ENCODE peak calls at places on chromosomes 11 and 22, in six cellular contexts. One of them, this sample, is unnamed.

GRCh38 chr22:20380486-20380885 is 13.5 kb upstream of the ZNF74 start:
- ATAC-seq in esophagus mucosa: no peak
- ATAC-seq in GM23338: peak
- ATAC-seq in IMR-90: no peak
- ATAC-seq in Right ventricle myocardium superior: no peak
- ATAC-seq in activated T-cell treated with anti-CD3 and anti-CD28 coated beads, Interleukin-2, amount 50 U/mL, for 72 hours: no peak
- ATAC-seq in this sample: no peak

GRCh38 chr22:48727454-48728058 is 1100.1 kb downstream of the BRD1 start:
- ATAC-seq in esophagus mucosa: no peak
- ATAC-seq in GM23338: no peak
- ATAC-seq in IMR-90: no peak
- ATAC-seq in Right ventricle myocardium superior: no peak
- ATAC-seq in activated T-cell treated with anti-CD3 and anti-CD28 coated beads, Interleukin-2, amount 50 U/mL, for 72 hours: no peak
- ATAC-seq in this sample: no peak

GRCh38 chr11:1742371-1742770 is 8.0 kb downstream of the IFITM10 start:
- ATAC-seq in esophagus mucosa: peak
- ATAC-seq in GM23338: no peak
- ATAC-seq in IMR-90: no peak
- ATAC-seq in Right ventricle myocardium superior: no peak
- ATAC-seq in activated T-cell treated with anti-CD3 and anti-CD28 coated beads, Interleukin-2, amount 50 U/mL, for 72 hours: peak
- ATAC-seq in this sample: no peak

GRCh38 chr11:121533556-121534050 is 80.8 kb upstream of the SORL1-AS1 start:
- ATAC-seq in esophagus mucosa: no peak
- ATAC-seq in GM23338: no peak
- ATAC-seq in IMR-90: no peak
- ATAC-seq in Right ventricle myocardium superior: no peak
- ATAC-seq in activated T-cell treated with anti-CD3 and anti-CD28 coated beads, Interleukin-2, amount 50 U/mL, for 72 hours: no peak
- ATAC-seq in this sample: no peak

GRCh38 chr11:36713715-36714114 is 115.7 kb upstream of the RAG2 start:
- ATAC-seq in esophagus mucosa: no peak
- ATAC-seq in GM23338: no peak
- ATAC-seq in IMR-90: no peak
- ATAC-seq in Right ventricle myocardium superior: peak
- ATAC-seq in activated T-cell treated with anti-CD3 and anti-CD28 coated beads, Interleukin-2, amount 50 U/mL, for 72 hours: no peak
- ATAC-seq in this sample: no peak

GRCh38 chr11:126029805-126030204 is 32.9 kb downstream of the CDON start:
- ATAC-seq in esophagus mucosa: no peak
- ATAC-seq in GM23338: no peak
- ATAC-seq in IMR-90: no peak
- ATAC-seq in Right ventricle myocardium superior: peak
- ATAC-seq in activated T-cell treated with anti-CD3 and anti-CD28 coated beads, Interleukin-2, amount 50 U/mL, for 72 hours: no peak
- ATAC-seq in this sample: no peak

GRCh38 chr11:74182635-74183034 is 11.5 kb downstream of the PPME1 start:
- ATAC-seq in esophagus mucosa: no peak
- ATAC-seq in GM23338: no peak
- ATAC-seq in IMR-90: no peak
- ATAC-seq in Right ventricle myocardium superior: no peak
- ATAC-seq in activated T-cell treated with anti-CD3 and anti-CD28 coated beads, Interleukin-2, amount 50 U/mL, for 72 hours: no peak
- ATAC-seq in this sample: no peak

GRCh38 chr11:112226062-112226921 is at the start of gene PTS:
- ATAC-seq in esophagus mucosa: peak
- ATAC-seq in GM23338: peak
- ATAC-seq in IMR-90: peak
- ATAC-seq in Right ventricle myocardium superior: peak
- ATAC-seq in activated T-cell treated with anti-CD3 and anti-CD28 coated beads, Interleukin-2, amount 50 U/mL, for 72 hours: peak
- ATAC-seq in this sample: peak

GRCh38 chr11:70523384-70524095 is 125.2 kb downstream of the CTTN start:
- ATAC-seq in esophagus mucosa: no peak
- ATAC-seq in GM23338: peak
- ATAC-seq in IMR-90: no peak
- ATAC-seq in Right ventricle myocardium superior: no peak
- ATAC-seq in activated T-cell treated with anti-CD3 and anti-CD28 coated beads, Interleukin-2, amount 50 U/mL, for 72 hours: no peak
- ATAC-seq in this sample: no peak

GRCh38 chr11:94544582-94544831 is 786 bp downstream of the FUT4 start:
- ATAC-seq in esophagus mucosa: peak
- ATAC-seq in GM23338: peak
- ATAC-seq in IMR-90: no peak
- ATAC-seq in Right ventricle myocardium superior: no peak
- ATAC-seq in activated T-cell treated with anti-CD3 and anti-CD28 coated beads, Interleukin-2, amount 50 U/mL, for 72 hours: peak
- ATAC-seq in this sample: no peak

GRCh38 chr11:128508785-128509518 is 78.4 kb downstream of the ETS1 start:
- ATAC-seq in esophagus mucosa: no peak
- ATAC-seq in GM23338: no peak
- ATAC-seq in IMR-90: peak
- ATAC-seq in Right ventricle myocardium superior: no peak
- ATAC-seq in activated T-cell treated with anti-CD3 and anti-CD28 coated beads, Interleukin-2, amount 50 U/mL, for 72 hours: no peak
- ATAC-seq in this sample: no peak

GRCh38 chr11:113023228-113023627 is 62.0 kb downstream of the NCAM1 start:
- ATAC-seq in esophagus mucosa: no peak
- ATAC-seq in GM23338: no peak
- ATAC-seq in IMR-90: no peak
- ATAC-seq in Right ventricle myocardium superior: peak
- ATAC-seq in activated T-cell treated with anti-CD3 and anti-CD28 coated beads, Interleukin-2, amount 50 U/mL, for 72 hours: no peak
- ATAC-seq in this sample: no peak

GRCh38 chr11:62105611-62106245 is 18.1 kb upstream of the INCENP start:
- ATAC-seq in esophagus mucosa: no peak
- ATAC-seq in GM23338: no peak
- ATAC-seq in IMR-90: peak
- ATAC-seq in Right ventricle myocardium superior: no peak
- ATAC-seq in activated T-cell treated with anti-CD3 and anti-CD28 coated beads, Interleukin-2, amount 50 U/mL, for 72 hours: no peak
- ATAC-seq in this sample: no peak

GRCh38 chr11:65786008-65786785 is 666 bp upstream of the OVOL1 start:
- ATAC-seq in esophagus mucosa: peak
- ATAC-seq in GM23338: peak
- ATAC-seq in IMR-90: no peak
- ATAC-seq in Right ventricle myocardium superior: no peak
- ATAC-seq in activated T-cell treated with anti-CD3 and anti-CD28 coated beads, Interleukin-2, amount 50 U/mL, for 72 hours: peak
- ATAC-seq in this sample: no peak

GRCh38 chr11:129224538-129224937 is 32.4 kb upstream of the ARHGAP32 start:
- ATAC-seq in esophagus mucosa: no peak
- ATAC-seq in GM23338: no peak
- ATAC-seq in IMR-90: no peak
- ATAC-seq in Right ventricle myocardium superior: no peak
- ATAC-seq in activated T-cell treated with anti-CD3 and anti-CD28 coated beads, Interleukin-2, amount 50 U/mL, for 72 hours: no peak
- ATAC-seq in this sample: no peak

GRCh38 chr22:22703715-22704114 is 59.3 kb downstream of the GGTLC2 start:
- ATAC-seq in esophagus mucosa: no peak
- ATAC-seq in GM23338: no peak
- ATAC-seq in IMR-90: no peak
- ATAC-seq in Right ventricle myocardium superior: no peak
- ATAC-seq in activated T-cell treated with anti-CD3 and anti-CD28 coated beads, Interleukin-2, amount 50 U/mL, for 72 hours: no peak
- ATAC-seq in this sample: no peak

GRCh38 chr11:23723861-23724260 is 773.0 kb upstream of the LUZP2 start:
- ATAC-seq in esophagus mucosa: no peak
- ATAC-seq in GM23338: no peak
- ATAC-seq in IMR-90: no peak
- ATAC-seq in Right ventricle myocardium superior: no peak
- ATAC-seq in activated T-cell treated with anti-CD3 and anti-CD28 coated beads, Interleukin-2, amount 50 U/mL, for 72 hours: no peak
- ATAC-seq in this sample: no peak

GRCh38 chr11:74550991-74551753 is 41.2 kb upstream of the POLD3 start:
- ATAC-seq in esophagus mucosa: no peak
- ATAC-seq in GM23338: no peak
- ATAC-seq in IMR-90: no peak
- ATAC-seq in Right ventricle myocardium superior: peak
- ATAC-seq in activated T-cell treated with anti-CD3 and anti-CD28 coated beads, Interleukin-2, amount 50 U/mL, for 72 hours: no peak
- ATAC-seq in this sample: no peak

GRCh38 chr11:10414659-10415058 is 40.4 kb upstream of the AMPD3 start:
- ATAC-seq in esophagus mucosa: no peak
- ATAC-seq in GM23338: peak
- ATAC-seq in IMR-90: peak
- ATAC-seq in Right ventricle myocardium superior: peak
- ATAC-seq in activated T-cell treated with anti-CD3 and anti-CD28 coated beads, Interleukin-2, amount 50 U/mL, for 72 hours: no peak
- ATAC-seq in this sample: no peak

GRCh38 chr11:86594746-86595145 is 77.7 kb downstream of the ME3 start:
- ATAC-seq in esophagus mucosa: no peak
- ATAC-seq in GM23338: peak
- ATAC-seq in IMR-90: no peak
- ATAC-seq in Right ventricle myocardium superior: no peak
- ATAC-seq in activated T-cell treated with anti-CD3 and anti-CD28 coated beads, Interleukin-2, amount 50 U/mL, for 72 hours: no peak
- ATAC-seq in this sample: no peak

GRCh38 chr11:31325162-31325561 is 44.4 kb downstream of the DCDC1 start:
- ATAC-seq in esophagus mucosa: no peak
- ATAC-seq in GM23338: no peak
- ATAC-seq in IMR-90: peak
- ATAC-seq in Right ventricle myocardium superior: peak
- ATAC-seq in activated T-cell treated with anti-CD3 and anti-CD28 coated beads, Interleukin-2, amount 50 U/mL, for 72 hours: no peak
- ATAC-seq in this sample: no peak

GRCh38 chr22:46761017-46761416 is 1.4 kb upstream of the TBC1D22A start:
- ATAC-seq in esophagus mucosa: no peak
- ATAC-seq in GM23338: no peak
- ATAC-seq in IMR-90: no peak
- ATAC-seq in Right ventricle myocardium superior: no peak
- ATAC-seq in activated T-cell treated with anti-CD3 and anti-CD28 coated beads, Interleukin-2, amount 50 U/mL, for 72 hours: no peak
- ATAC-seq in this sample: no peak

GRCh38 chr22:23245045-23245798 is 64.9 kb downstream of the BCR start:
- ATAC-seq in esophagus mucosa: peak
- ATAC-seq in GM23338: no peak
- ATAC-seq in IMR-90: peak
- ATAC-seq in Right ventricle myocardium superior: no peak
- ATAC-seq in activated T-cell treated with anti-CD3 and anti-CD28 coated beads, Interleukin-2, amount 50 U/mL, for 72 hours: peak
- ATAC-seq in this sample: no peak

GRCh38 chr11:112581747-112582146 is 321.1 kb upstream of the PLET1 start:
- ATAC-seq in esophagus mucosa: no peak
- ATAC-seq in GM23338: no peak
- ATAC-seq in IMR-90: no peak
- ATAC-seq in Right ventricle myocardium superior: peak
- ATAC-seq in activated T-cell treated with anti-CD3 and anti-CD28 coated beads, Interleukin-2, amount 50 U/mL, for 72 hours: no peak
- ATAC-seq in this sample: no peak

GRCh38 chr22:30038219-30038618 is 42.0 kb upstream of the HORMAD2 start:
- ATAC-seq in esophagus mucosa: peak
- ATAC-seq in GM23338: no peak
- ATAC-seq in IMR-90: peak
- ATAC-seq in Right ventricle myocardium superior: peak
- ATAC-seq in activated T-cell treated with anti-CD3 and anti-CD28 coated beads, Interleukin-2, amount 50 U/mL, for 72 hours: no peak
- ATAC-seq in this sample: no peak

GRCh38 chr22:44031111-44031963 is 7.2 kb downstream of the PARVB start:
- ATAC-seq in esophagus mucosa: no peak
- ATAC-seq in GM23338: no peak
- ATAC-seq in IMR-90: no peak
- ATAC-seq in Right ventricle myocardium superior: no peak
- ATAC-seq in activated T-cell treated with anti-CD3 and anti-CD28 coated beads, Interleukin-2, amount 50 U/mL, for 72 hours: peak
- ATAC-seq in this sample: no peak

GRCh38 chr11:121648306-121648705 is 195.5 kb upstream of the SORL1-AS1 start:
- ATAC-seq in esophagus mucosa: no peak
- ATAC-seq in GM23338: peak
- ATAC-seq in IMR-90: no peak
- ATAC-seq in Right ventricle myocardium superior: no peak
- ATAC-seq in activated T-cell treated with anti-CD3 and anti-CD28 coated beads, Interleukin-2, amount 50 U/mL, for 72 hours: no peak
- ATAC-seq in this sample: no peak

GRCh38 chr11:72471005-72471898 is 36.9 kb upstream of the CLPB start:
- ATAC-seq in esophagus mucosa: peak
- ATAC-seq in GM23338: peak
- ATAC-seq in IMR-90: peak
- ATAC-seq in Right ventricle myocardium superior: peak
- ATAC-seq in activated T-cell treated with anti-CD3 and anti-CD28 coated beads, Interleukin-2, amount 50 U/mL, for 72 hours: peak
- ATAC-seq in this sample: peak

GRCh38 chr11:33953289-33953688 is 61.4 kb upstream of the LMO2 start:
- ATAC-seq in esophagus mucosa: no peak
- ATAC-seq in GM23338: no peak
- ATAC-seq in IMR-90: no peak
- ATAC-seq in Right ventricle myocardium superior: no peak
- ATAC-seq in activated T-cell treated with anti-CD3 and anti-CD28 coated beads, Interleukin-2, amount 50 U/mL, for 72 hours: no peak
- ATAC-seq in this sample: no peak

GRCh38 chr11:72764503-72764902 is 12.3 kb upstream of the ARAP1 start:
- ATAC-seq in esophagus mucosa: peak
- ATAC-seq in GM23338: peak
- ATAC-seq in IMR-90: no peak
- ATAC-seq in Right ventricle myocardium superior: no peak
- ATAC-seq in activated T-cell treated with anti-CD3 and anti-CD28 coated beads, Interleukin-2, amount 50 U/mL, for 72 hours: no peak
- ATAC-seq in this sample: no peak

GRCh38 chr11:69215784-69216415 is 60.2 kb downstream of the SMIM38 start:
- ATAC-seq in esophagus mucosa: peak
- ATAC-seq in GM23338: no peak
- ATAC-seq in IMR-90: peak
- ATAC-seq in Right ventricle myocardium superior: no peak
- ATAC-seq in activated T-cell treated with anti-CD3 and anti-CD28 coated beads, Interleukin-2, amount 50 U/mL, for 72 hours: no peak
- ATAC-seq in this sample: no peak

GRCh38 chr11:100910808-100911207 is 218.8 kb downstream of the PGR start:
- ATAC-seq in esophagus mucosa: no peak
- ATAC-seq in GM23338: no peak
- ATAC-seq in IMR-90: no peak
- ATAC-seq in Right ventricle myocardium superior: no peak
- ATAC-seq in activated T-cell treated with anti-CD3 and anti-CD28 coated beads, Interleukin-2, amount 50 U/mL, for 72 hours: no peak
- ATAC-seq in this sample: no peak

GRCh38 chr11:127485541-127485940 is 485.0 kb upstream of the KIRREL3 start:
- ATAC-seq in esophagus mucosa: no peak
- ATAC-seq in GM23338: no peak
- ATAC-seq in IMR-90: no peak
- ATAC-seq in Right ventricle myocardium superior: no peak
- ATAC-seq in activated T-cell treated with anti-CD3 and anti-CD28 coated beads, Interleukin-2, amount 50 U/mL, for 72 hours: no peak
- ATAC-seq in this sample: no peak

GRCh38 chr11:118705111-118705741 is 25.8 kb upstream of the TREH start:
- ATAC-seq in esophagus mucosa: peak
- ATAC-seq in GM23338: no peak
- ATAC-seq in IMR-90: no peak
- ATAC-seq in Right ventricle myocardium superior: peak
- ATAC-seq in activated T-cell treated with anti-CD3 and anti-CD28 coated beads, Interleukin-2, amount 50 U/mL, for 72 hours: peak
- ATAC-seq in this sample: no peak